ENCODE peak calls at places on chromosomes 11 and 22, in seven cellular contexts. L, W, D, B, V, C and F are unnamed samples.

GRCh38 chr11:104003491-104003890 is 32.9 kb upstream of the DDI1 start:
- DNase-seq in L (no peak), D (no peak), B (no peak), V (peak; percentile 80), C (no peak), W (no peak), F (no peak)

GRCh38 chr11:67507242-67507890 is 596 bp downstream of the CDK2AP2 start:
- DNase-seq in D (no peak), B (peak; percentile 86), C (no peak), V (no peak), W (peak; percentile 85), L (no peak), F (peak; percentile 84)

GRCh38 chr11:58055806-58056401 is 25.2 kb downstream of the OR6Q1 start:
- DNase-seq in L (no peak), B (no peak), D (no peak), W (no peak), V (no peak), C (no peak), F (no peak)

GRCh38 chr11:11717064-11717725 is 95.4 kb upstream of the GALNT18 start:
- DNase-seq in B (no peak), L (no peak), D (no peak), V (no peak), C (peak; percentile 12), W (no peak), F (no peak)

GRCh38 chr11:14454861-14455632 is 44.6 kb downstream of the COPB1 start:
- DNase-seq in W (no peak), V (peak; percentile 40), C (peak; percentile 45), D (no peak), B (peak; percentile 61), L (peak; percentile 5), F (peak; percentile 5)

GRCh38 chr11:104191124-104191523 is 27.2 kb upstream of the PDGFD start:
- DNase-seq in D (no peak), C (peak; percentile 1), W (no peak), L (no peak), V (peak; percentile 67), B (no peak), F (no peak)

GRCh38 chr11:121512468-121513465 is 60.0 kb upstream of the SORL1-AS1 start:
- DNase-seq in W (no peak), V (no peak), D (no peak), C (no peak), L (peak; percentile 53), B (no peak), F (no peak)

GRCh38 chr11:9142732-9143131 is 51.3 kb upstream of the SCUBE2 start:
- DNase-seq in B (no peak), L (no peak), V (no peak), C (no peak), W (no peak), D (no peak), F (no peak)

GRCh38 chr11:64035581-64035980 is at the start of gene FLRT1:
- DNase-seq in B (no peak), L (no peak), C (no peak), V (no peak), W (no peak), D (no peak), F (no peak)

GRCh38 chr11:62909107-62909894 is 11.9 kb downstream of the CHRM1 start:
- DNase-seq in D (no peak), C (peak; percentile 49), W (peak; percentile 68), B (no peak), L (peak; percentile 20), V (peak; percentile 67), F (peak; percentile 85)

GRCh38 chr11:35160248-35160820 is 21.4 kb downstream of the CD44 start:
- DNase-seq in W (no peak), C (no peak), V (no peak), B (no peak), L (peak; percentile 79), D (no peak), F (no peak)

GRCh38 chr11:108853864-108854263 is 189.0 kb downstream of the DDX10 start:
- DNase-seq in W (no peak), V (peak; percentile 50), D (no peak), L (no peak), C (peak; percentile 55), B (no peak), F (no peak)

GRCh38 chr11:57426439-57426753 is 525 bp downstream of the SLC43A3 start:
- DNase-seq in B (no peak), W (no peak), C (no peak), L (peak; percentile 81), V (no peak), D (no peak), F (no peak)

GRCh38 chr11:125583496-125583895 is 9.2 kb upstream of the STT3A start:
- DNase-seq in C (no peak), L (no peak), W (no peak), V (no peak), B (no peak), D (no peak), F (no peak)

GRCh38 chr11:8787372-8787771 is 104.8 kb downstream of the RPL27A start:
- DNase-seq in B (no peak), D (no peak), W (no peak), V (peak; percentile 57), L (no peak), C (no peak), F (no peak)

GRCh38 chr11:69380451-69380901 is 86.5 kb downstream of the MYEOV start:
- DNase-seq in C (no peak), B (no peak), L (no peak), D (peak; percentile 52), W (no peak), V (no peak), F (no peak)

GRCh38 chr11:130487390-130488186 is 39.1 kb downstream of the ADAMTS15 start:
- DNase-seq in W (no peak), D (no peak), L (no peak), V (no peak), C (no peak), B (no peak), F (no peak)

GRCh38 chr22:35538801-35539321 is 1.8 kb upstream of the RASD2 start:
- DNase-seq in D (no peak), C (no peak), W (no peak), L (no peak), V (peak; percentile 58), B (peak; percentile 53), F (peak; percentile 63)

GRCh38 chr11:130371004-130371590 is 56.4 kb upstream of the ZBTB44 start:
- DNase-seq in C (no peak), V (no peak), B (no peak), W (no peak), L (no peak), D (no peak), F (no peak)

GRCh38 chr11:94938399-94939055 is 34.8 kb downstream of the CWC15 start:
- DNase-seq in W (peak; percentile 49), D (no peak), C (peak; percentile 88), B (no peak), V (peak; percentile 86), L (peak; percentile 81), F (peak; percentile 42)